ENCODE peak calls at places on chromosomes 16 and 17, in seven cellular contexts. T is sigmoid colon, F is small intestine, Q is A549, H is left ventricle myocardium inferior, G is lower lobe of right lung, V is H9. B is an unnamed sample. For H3K4me1, the result is how much of the 10 kb centered on the place peaks cover.

GRCh38 chr16:56936491-56936890 is 4.5 kb downstream of the HERPUD1 start:
- DNase-seq in T (no peak), F (no peak), Q (no peak), H (no peak), G (no peak), V (no peak), B (no peak)

GRCh38 chr16:72847187-72848044 is 200.5 kb downstream of the ZFHX3 start:
- DNase-seq in T (no peak), F (peak), Q (peak), H (no peak), G (no peak), V (peak), B (no peak)

GRCh38 chr17:77796201-77796860 is 162.2 kb upstream of the TNRC6C start:
- DNase-seq in T (peak), F (no peak), Q (no peak), H (no peak), G (peak), V (no peak), B (peak)

GRCh38 chr17:68782829-68783228 is 172.4 kb downstream of the ABCA8 start:
- DNase-seq in T (no peak), F (no peak), Q (no peak), H (peak), G (no peak), V (no peak), B (no peak)

GRCh38 chr16:66523861-66524354 is 26.0 kb downstream of the TK2 start:
- DNase-seq in T (no peak), F (peak), Q (no peak), H (no peak), G (no peak), V (no peak), B (no peak)

GRCh38 chr16:74025-74424 is 1.6 kb upstream of the RHBDF1 start:
- DNase-seq in T (no peak), F (no peak), Q (no peak), H (peak), G (no peak), V (no peak), B (no peak)

GRCh38 chr17:15442316-15443185 is 24.9 kb downstream of the CDRT4 start:
- DNase-seq in T (peak), F (no peak), Q (no peak), H (no peak), G (no peak), V (no peak), B (no peak)

GRCh38 chr16:82329504-82330192 is 159.6 kb upstream of the MPHOSPH6 start:
- DNase-seq in T (no peak), F (no peak), Q (no peak), H (no peak), G (no peak), V (no peak), B (no peak)

GRCh38 chr17:58316260-58316960 is 12.2 kb downstream of the TSPOAP1 start:
- DNase-seq in T (peak), F (no peak), Q (no peak), H (no peak), G (no peak), V (peak), B (no peak)

GRCh38 chr16:81711609-81712329 is 67.3 kb upstream of the PLCG2 start:
- DNase-seq in T (peak), F (no peak), Q (peak), H (peak), G (no peak), V (peak), B (no peak)

GRCh38 chr16:67708368-67708771 is 10.7 kb downstream of the GFOD2 start:
- DNase-seq in T (peak), F (no peak), Q (no peak), H (no peak), G (no peak), V (no peak), B (no peak)

GRCh38 chr17:76502326-76503211 is 1.3 kb upstream of the RHBDF2 start:
- DNase-seq in T (no peak), F (no peak), Q (no peak), H (no peak), G (no peak), V (no peak), B (no peak)

GRCh38 chr17:2954898-2955445 is 108.4 kb downstream of the OR1D5 start:
- DNase-seq in T (peak), F (no peak), Q (peak), H (no peak), G (no peak), V (no peak), B (no peak)

GRCh38 chr16:75282811-75283281 is 31.4 kb upstream of the BCAR1 start:
- DNase-seq in T (no peak), F (no peak), Q (no peak), H (no peak), G (no peak), V (no peak), B (no peak)

GRCh38 chr16:19680972-19681371 is 37.1 kb downstream of the KNOP1 start:
- DNase-seq in T (no peak), F (peak), Q (no peak), H (no peak), G (no peak), V (no peak), B (no peak)

GRCh38 chr16:4586297-4586696 is 28.4 kb downstream of the UBALD1 start:
- DNase-seq in T (no peak), F (no peak), Q (no peak), H (no peak), G (no peak), V (no peak), B (no peak)

GRCh38 chr17:65278050-65278819 is 141.1 kb downstream of the RGS9 start:
- DNase-seq in T (no peak), F (peak), Q (peak), H (no peak), G (peak), V (peak), B (no peak)

GRCh38 chr17:8606415-8606814 is 24.1 kb downstream of the MYH10 start:
- DNase-seq in T (no peak), F (no peak), Q (no peak), H (no peak), G (no peak), V (no peak), B (no peak)

GRCh38 chr17:10001296-10001904 is 96.3 kb upstream of the RCVRN start:
- DNase-seq in T (no peak), F (no peak), Q (no peak), H (no peak), G (no peak), V (no peak), B (no peak)

GRCh38 chr16:69039333-69039941 is 66.0 kb upstream of the HAS3 start:
- DNase-seq in T (peak), F (no peak), Q (no peak), H (no peak), G (no peak), V (no peak), B (no peak)

GRCh38 chr17:5031365-5032082 is 3.7 kb downstream of the SLC52A1 start:
- DNase-seq in T (peak), F (peak), Q (peak), H (peak), G (peak), V (peak), B (peak)

GRCh38 chr16:24988593-24989338 is 26.4 kb downstream of the ARHGAP17 start:
- DNase-seq in T (no peak), F (peak), Q (peak), H (no peak), G (no peak), V (no peak), B (no peak)

GRCh38 chr17:4800462-4801185 is 1.5 kb downstream of the C17orf114 start:
- DNase-seq in T (no peak), F (no peak), Q (no peak), H (no peak), G (no peak), V (no peak), B (no peak)

GRCh38 chr16:52574105-52574437 is 27.1 kb upstream of the TOX3 start:
- DNase-seq in T (no peak), F (peak), Q (no peak), H (no peak), G (no peak), V (no peak), B (no peak)

GRCh38 chr16:69241911-69242310 is 54.9 kb downstream of the SNTB2 start:
- DNase-seq in T (no peak), F (no peak), Q (no peak), H (no peak), G (no peak), V (no peak), B (no peak)

GRCh38 chr16:10791048-10791447 is 27.5 kb downstream of the TVP23A start:
- DNase-seq in T (no peak), F (no peak), Q (no peak), H (no peak), G (no peak), V (no peak), B (no peak)

GRCh38 chr17:8835106-8835505 is 32.4 kb downstream of the PIK3R6 start:
- DNase-seq in T (no peak), F (no peak), Q (no peak), H (no peak), G (no peak), V (no peak), B (no peak)

GRCh38 chr16:50611995-50612848 is 64.0 kb downstream of the NKD1 start:
- DNase-seq in T (no peak), F (no peak), Q (no peak), H (no peak), G (no peak), V (no peak), B (no peak)
- H3K4me1 ChIP-seq in T (half or more), F (under half), Q (under half), H (half or more), G (under half), V (under half), B (under half)

DNA sequence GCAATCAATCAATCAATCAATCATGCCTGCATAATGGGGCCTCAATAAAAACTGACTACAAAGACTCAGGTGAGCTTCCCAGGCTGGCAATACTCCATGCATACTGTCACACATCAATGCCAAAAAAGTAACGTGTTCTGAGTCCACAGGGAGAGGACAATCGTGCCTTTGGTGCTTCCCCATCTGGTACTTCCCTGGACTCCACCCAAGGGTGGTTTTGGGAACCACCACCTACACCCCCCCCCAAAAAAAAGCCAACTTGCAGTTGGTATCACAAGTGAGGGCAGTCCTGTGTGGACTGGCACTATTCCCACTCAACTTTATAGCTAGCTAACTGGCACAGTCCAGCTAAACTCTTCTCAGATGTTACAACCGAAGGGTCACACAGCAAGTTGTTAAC is 3.1 kb downstream of the ZDHHC7 start:
- DNase-seq in T (no peak), F (no peak), Q (no peak), H (no peak), G (peak), V (no peak), B (no peak)
- H3K4me1 ChIP-seq in T (half or more), F (under half), Q (half or more), H (half or more), G (half or more), V (under half), B (half or more)

GRCh38 chr16:13883881-13884280 is 36.1 kb upstream of the ERCC4 start:
- DNase-seq in T (no peak), F (no peak), Q (no peak), H (no peak), G (no peak), V (no peak), B (no peak)
- H3K4me1 ChIP-seq in T (under half), F (under half), Q (under half), H (under half), G (under half), V (under half), B (under half)

GRCh38 chr17:40319651-40320550 is 10.9 kb downstream of the RARA start:
- DNase-seq in T (no peak), F (no peak), Q (no peak), H (peak), G (peak), V (peak), B (no peak)
- H3K4me1 ChIP-seq in T (half or more), F (under half), Q (half or more), H (half or more), G (half or more), V (under half), B (half or more)

DNA sequence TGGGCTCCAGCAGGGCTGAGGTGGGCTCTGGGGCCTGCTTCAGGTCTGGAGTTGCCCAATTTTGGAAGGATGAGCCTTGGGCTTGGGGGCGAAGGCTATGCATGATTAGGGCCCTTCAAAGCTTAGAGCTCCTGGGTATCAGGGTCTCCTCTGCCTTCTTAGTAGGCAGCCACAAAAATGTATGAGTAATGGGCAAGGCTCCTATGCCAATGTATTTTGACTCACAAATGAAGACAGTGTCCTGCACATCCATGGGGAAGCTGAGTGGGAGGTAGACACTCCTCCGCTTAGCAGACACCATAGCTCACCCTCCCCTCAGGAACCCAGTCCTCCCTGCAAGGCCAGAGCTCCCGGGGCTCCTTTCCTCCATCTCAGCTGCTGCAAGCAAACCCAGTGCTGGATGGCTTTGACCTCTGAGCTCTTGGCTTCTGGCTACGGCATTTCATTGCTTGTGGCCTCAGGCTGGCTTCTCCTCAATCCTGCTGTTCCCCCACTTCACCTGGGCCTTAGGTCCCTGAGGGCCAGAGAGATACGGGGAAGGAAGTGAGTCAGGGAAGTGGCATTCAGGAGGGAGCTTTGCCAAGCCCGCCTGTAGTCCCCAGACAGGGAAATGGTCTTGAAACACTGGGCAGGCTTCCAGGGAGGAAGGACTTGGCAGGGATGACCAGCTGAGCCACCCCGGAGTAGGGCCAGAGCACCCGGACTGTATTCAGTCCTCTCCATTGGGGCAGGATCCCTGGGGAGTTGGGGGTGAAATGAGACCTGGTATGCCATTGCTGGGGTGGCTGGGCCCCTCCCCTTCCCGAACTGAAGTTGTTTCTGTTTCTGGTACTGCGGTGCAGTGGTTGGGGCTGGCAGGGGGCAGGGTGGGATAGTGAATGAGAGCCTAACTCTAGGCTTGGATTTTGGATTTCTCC is 4.4 kb downstream of the ABCC3 start:
- DNase-seq in T (peak), F (peak), Q (peak), H (peak), G (peak), V (peak), B (peak)
- H3K4me1 ChIP-seq in T (under half), F (under half), Q (half or more), H (under half), G (half or more), V (under half), B (under half)

DNA sequence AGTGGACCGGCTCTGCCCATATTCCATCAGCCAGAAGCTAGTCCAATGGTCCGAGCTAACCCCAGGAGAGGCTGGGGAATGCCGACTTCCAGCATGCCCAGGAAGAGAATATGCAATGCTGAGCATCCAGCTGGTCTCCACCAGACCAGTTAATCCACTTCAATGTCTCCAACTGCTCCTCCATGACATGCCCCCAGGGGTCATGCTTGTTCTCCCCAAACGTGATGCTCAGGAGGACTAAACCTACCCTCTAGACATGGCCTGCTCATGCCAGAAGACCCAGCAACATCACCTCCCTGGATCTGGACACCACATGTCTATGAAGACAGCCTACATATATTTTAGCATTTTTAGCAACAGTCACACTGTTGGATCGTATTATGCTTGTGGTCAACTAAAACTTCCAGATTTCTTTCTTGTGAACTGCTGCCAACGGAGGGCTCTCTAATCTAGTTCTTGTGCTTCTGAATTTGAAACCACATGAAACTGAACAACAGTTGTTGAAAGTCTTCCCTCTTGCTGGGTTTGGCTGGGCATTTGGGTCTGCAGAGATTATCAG is 245.1 kb downstream of the SOX9 start:
- DNase-seq in T (no peak), F (no peak), Q (no peak), H (no peak), G (no peak), V (no peak), B (no peak)
- H3K4me1 ChIP-seq in T (under half), F (under half), Q (under half), H (under half), G (under half), V (under half), B (under half)

GRCh38 chr16:1610841-1611653 is 825 bp downstream of the IFT140 start:
- DNase-seq in T (no peak), F (no peak), Q (no peak), H (no peak), G (no peak), V (no peak), B (no peak)

GRCh38 chr16:1614226-1615102 is 2.3 kb downstream of the CRAMP1 start:
- DNase-seq in T (no peak), F (peak), Q (peak), H (no peak), G (no peak), V (no peak), B (no peak)

GRCh38 chr16:1613240-1613639 is 1.1 kb downstream of the CRAMP1 start:
- DNase-seq in T (no peak), F (no peak), Q (no peak), H (no peak), G (no peak), V (no peak), B (no peak)

GRCh38 chr16:1613728-1614225 is 1.6 kb downstream of the CRAMP1 start:
- DNase-seq in T (no peak), F (peak), Q (no peak), H (no peak), G (no peak), V (no peak), B (no peak)

GRCh38 chr16:1612320-1613111 is at the start of gene CRAMP1:
- DNase-seq in T (peak), F (peak), Q (peak), H (no peak), G (no peak), V (no peak), B (no peak)
- H3K4me1 ChIP-seq in T (half or more), F (under half), Q (under half), H (half or more), G (half or more), V (under half), B (under half)

B was measured in thoracic aorta.